ENCODE peak calls at places on chromosome 2, in eight cellular contexts. B is AG20443, T is BJ, K is EH, H is OCI-LY7, W is uterus, I is right cardiac atrium, E is GM23338. A is an unnamed sample.

GRCh38 chr2:22878094-22878493 is 506.9 kb upstream of the KLHL29 start:
- DNase-seq in B (no peak), T (no peak), K (no peak), H (no peak), W (no peak), I (no peak), E (no peak), A (no peak)

GRCh38 chr2:222057249-222058073 is 241.3 kb downstream of the PAX3 start:
- DNase-seq in B (peak), T (no peak), K (peak), H (peak), W (no peak), I (no peak), E (peak), A (peak)

GRCh38 chr2:98346259-98347236 is at the start of gene CNGA3:
- DNase-seq in B (peak), T (no peak), K (peak), H (no peak), W (no peak), I (peak), E (peak), A (peak)

GRCh38 chr2:105734762-105735538 is 9.8 kb upstream of the NCK2 start:
- DNase-seq in B (peak), T (peak), K (peak), H (no peak), W (no peak), I (no peak), E (no peak), A (peak)

GRCh38 chr2:241507430-241508239 is 749 bp downstream of the STK25 start:
- DNase-seq in B (peak), T (no peak), K (peak), H (peak), W (peak), I (peak), E (peak), A (peak)

GRCh38 chr2:213150315-213150951 is 979 bp downstream of the IKZF2 start:
- DNase-seq in B (no peak), T (no peak), K (peak), H (peak), W (peak), I (peak), E (peak), A (peak)

GRCh38 chr2:120428748-120429147 is 82.8 kb downstream of the INHBB start:
- DNase-seq in B (no peak), T (no peak), K (no peak), H (no peak), W (no peak), I (no peak), E (no peak), A (no peak)

GRCh38 chr2:10810175-10811161 is 2.1 kb downstream of the PDIA6 start:
- DNase-seq in B (no peak), T (no peak), K (peak), H (peak), W (no peak), I (no peak), E (no peak), A (peak)

GRCh38 chr2:231710751-231711676 is 2.7 kb downstream of the PTMA start:
- DNase-seq in B (peak), T (no peak), K (peak), H (peak), W (peak), I (peak), E (no peak), A (peak)

GRCh38 chr2:27502149-27502548 is 5.5 kb downstream of the GCKR start:
- DNase-seq in B (no peak), T (no peak), K (peak), H (no peak), W (no peak), I (no peak), E (no peak), A (peak)

GRCh38 chr2:196160101-196160500 is 11.3 kb downstream of the STK17B start:
- DNase-seq in B (peak), T (peak), K (peak), H (peak), W (no peak), I (no peak), E (peak), A (peak)

GRCh38 chr2:98777076-98777475 is 46.1 kb upstream of the MGAT4A start:
- DNase-seq in B (no peak), T (no peak), K (no peak), H (no peak), W (no peak), I (no peak), E (no peak), A (no peak)

GRCh38 chr2:113980946-113981345 is 91.1 kb downstream of the ACTR3 start:
- DNase-seq in B (peak), T (no peak), K (peak), H (no peak), W (no peak), I (peak), E (no peak), A (peak)

GRCh38 chr2:232325324-232326273 is 53.0 kb upstream of the ALPP start:
- DNase-seq in B (peak), T (no peak), K (peak), H (peak), W (no peak), I (peak), E (peak), A (peak)

GRCh38 chr2:197008229-197008628 is 81.7 kb upstream of the PGAP1 start:
- DNase-seq in B (peak), T (peak), K (peak), H (no peak), W (no peak), I (no peak), E (no peak), A (peak)

GRCh38 chr2:14677039-14677438 is 44.5 kb downstream of the LRATD1 start:
- DNase-seq in B (no peak), T (no peak), K (no peak), H (no peak), W (no peak), I (no peak), E (peak), A (no peak)

GRCh38 chr2:139217641-139218040 is 437.5 kb upstream of the NXPH2 start:
- DNase-seq in B (no peak), T (no peak), K (no peak), H (no peak), W (no peak), I (no peak), E (no peak), A (no peak)

GRCh38 chr2:222295368-222296041 is 3.3 kb downstream of the PAX3 start:
- DNase-seq in B (no peak), T (no peak), K (peak), H (no peak), W (no peak), I (no peak), E (peak), A (no peak)

GRCh38 chr2:227447606-227448005 is 24.4 kb upstream of the AGFG1 start:
- DNase-seq in B (peak), T (peak), K (peak), H (no peak), W (no peak), I (no peak), E (no peak), A (peak)

GRCh38 chr2:188475945-188476344 is 184.3 kb downstream of the GULP1 start:
- DNase-seq in B (peak), T (no peak), K (peak), H (no peak), W (no peak), I (no peak), E (no peak), A (peak)

GRCh38 chr2:201432551-201433388 is 18.5 kb downstream of the TRAK2 start:
- DNase-seq in B (peak), T (no peak), K (peak), H (no peak), W (peak), I (no peak), E (peak), A (peak)

GRCh38 chr2:129713337-129713736 is 266.1 kb upstream of the RAB6C start:
- DNase-seq in B (peak), T (no peak), K (no peak), H (no peak), W (no peak), I (no peak), E (no peak), A (no peak)

GRCh38 chr2:167509585-167509984 is 621.3 kb downstream of the XIRP2 start:
- DNase-seq in B (peak), T (peak), K (peak), H (no peak), W (no peak), I (no peak), E (peak), A (peak)

GRCh38 chr2:175807031-175807873 is 194.8 kb downstream of the LNPK start:
- DNase-seq in B (no peak), T (peak), K (peak), H (no peak), W (no peak), I (no peak), E (no peak), A (peak)

GRCh38 chr2:72148391-72148974 is 821 bp upstream of the CYP26B1 start:
- DNase-seq in B (peak), T (no peak), K (no peak), H (no peak), W (no peak), I (peak), E (peak), A (no peak)

GRCh38 chr2:241949736-241950412 is 80.3 kb downstream of the RTP5 start:
- DNase-seq in B (no peak), T (no peak), K (no peak), H (no peak), W (no peak), I (no peak), E (no peak), A (no peak)

GRCh38 chr2:191231995-191232394 is 13.2 kb upstream of the MYO1B start:
- DNase-seq in B (no peak), T (no peak), K (peak), H (no peak), W (no peak), I (no peak), E (peak), A (peak)

GRCh38 chr2:120177973-120178372 is 45.2 kb downstream of the TMEM185B start:
- DNase-seq in B (no peak), T (no peak), K (no peak), H (peak), W (no peak), I (no peak), E (no peak), A (no peak)

GRCh38 chr2:26675651-26676255 is 16.8 kb upstream of the KCNK3 start:
- DNase-seq in B (no peak), T (no peak), K (no peak), H (no peak), W (no peak), I (no peak), E (no peak), A (no peak)

GRCh38 chr2:153479527-153479926 is 965 bp upstream of the RPRM start:
- DNase-seq in B (no peak), T (no peak), K (peak), H (no peak), W (peak), I (no peak), E (no peak), A (no peak)

GRCh38 chr2:145006957-145007672 is 487.2 kb upstream of the ZEB2 start:
- DNase-seq in B (peak), T (peak), K (peak), H (no peak), W (no peak), I (peak), E (no peak), A (peak)

GRCh38 chr2:168188011-168188410 is 59.4 kb downstream of the STK39 start:
- DNase-seq in B (no peak), T (no peak), K (no peak), H (no peak), W (no peak), I (no peak), E (no peak), A (no peak)

GRCh38 chr2:162989507-162989906 is 150.9 kb upstream of the KCNH7 start:
- DNase-seq in B (no peak), T (no peak), K (no peak), H (no peak), W (no peak), I (no peak), E (peak), A (no peak)

GRCh38 chr2:135245055-135245454 is 193.0 kb downstream of the RAB3GAP1 start:
- DNase-seq in B (no peak), T (no peak), K (peak), H (no peak), W (no peak), I (no peak), E (peak), A (no peak)

GRCh38 chr2:54632733-54633692 is 90.4 kb upstream of the EML6 start:
- DNase-seq in B (peak), T (peak), K (peak), H (no peak), W (no peak), I (peak), E (no peak), A (peak)

GRCh38 chr2:72994282-72994990 is 77.1 kb downstream of the SFXN5 start:
- DNase-seq in B (no peak), T (no peak), K (no peak), H (no peak), W (no peak), I (no peak), E (no peak), A (no peak)

GRCh38 chr2:147464737-147465437 is 379.9 kb upstream of the ACVR2A start:
- DNase-seq in B (no peak), T (no peak), K (no peak), H (no peak), W (no peak), I (no peak), E (no peak), A (no peak)